ENCODE peak calls at places on chromosomes 12 and 14, in eight cellular contexts. Q, J, O, N, R, D, I and W are unnamed samples.
A peak's percentile ranks its signal among the peaks of the same experiment; 100 is the strongest.

GRCh38 chr14:87131879-87132278 is 861.1 kb downstream of the GALC start:
- DNase-seq in Q (no peak), J (no peak), O (no peak), N (no peak), R (no peak), D (no peak), I (peak; percentile 10), W (peak; percentile 23)

GRCh38 chr12:105279460-105280056 is 43.6 kb upstream of the APPL2 start:
- DNase-seq in Q (peak; percentile 9), J (no peak), O (peak; percentile 10), N (no peak), R (peak; percentile 8), D (peak; percentile 10), I (peak; percentile 10), W (no peak)

GRCh38 chr12:47767197-47767724 is 5.8 kb upstream of the SLC48A1 start:
- DNase-seq in Q (no peak), J (peak; percentile 64), O (peak; percentile 52), N (peak; percentile 45), R (peak; percentile 72), D (peak; percentile 64), I (no peak), W (no peak)

GRCh38 chr12:4355843-4356327 is 23.6 kb downstream of the FGF23 start:
- DNase-seq in Q (peak; percentile 36), J (peak; percentile 55), O (no peak), N (peak; percentile 17), R (no peak), D (peak; percentile 12), I (peak; percentile 31), W (no peak)

GRCh38 chr12:70264067-70264867 is 21.0 kb downstream of the CNOT2 start:
- DNase-seq in Q (no peak), J (no peak), O (no peak), N (no peak), R (no peak), D (no peak), I (no peak), W (no peak)

GRCh38 chr12:11577658-11578260 is 71.7 kb upstream of the ETV6 start:
- DNase-seq in Q (no peak), J (no peak), O (no peak), N (no peak), R (no peak), D (no peak), I (no peak), W (peak; percentile 39)

GRCh38 chr12:128606040-128606439 is 217.7 kb downstream of the SLC15A4 start:
- DNase-seq in Q (no peak), J (no peak), O (no peak), N (no peak), R (no peak), D (no peak), I (no peak), W (no peak)

GRCh38 chr14:88195676-88196075 is 127.4 kb downstream of the KCNK10 start:
- DNase-seq in Q (peak; percentile 35), J (no peak), O (peak; percentile 10), N (no peak), R (peak; percentile 74), D (no peak), I (peak; percentile 52), W (no peak)

GRCh38 chr14:64720190-64720589 is 16.0 kb downstream of the PLEKHG3 start:
- DNase-seq in Q (no peak), J (peak; percentile 13), O (no peak), N (no peak), R (no peak), D (no peak), I (no peak), W (peak; percentile 38)

GRCh38 chr14:34078117-34078743 is 127.4 kb upstream of the EGLN3 start:
- DNase-seq in Q (no peak), J (no peak), O (no peak), N (no peak), R (no peak), D (no peak), I (no peak), W (no peak)

GRCh38 chr12:5584776-5585560 is 153.1 kb downstream of the NTF3 start:
- DNase-seq in Q (no peak), J (no peak), O (no peak), N (no peak), R (no peak), D (no peak), I (no peak), W (no peak)

GRCh38 chr12:31491819-31492598 is 98.9 kb downstream of the DENND5B start:
- DNase-seq in Q (no peak), J (no peak), O (no peak), N (no peak), R (no peak), D (no peak), I (no peak), W (peak; percentile 45)

GRCh38 chr12:57624441-57625220 is 8.4 kb downstream of the B4GALNT1 start:
- DNase-seq in Q (no peak), J (no peak), O (no peak), N (no peak), R (no peak), D (no peak), I (no peak), W (no peak)

GRCh38 chr14:50303744-50304471 is 8.1 kb downstream of the L2HGDH start:
- DNase-seq in Q (no peak), J (no peak), O (no peak), N (no peak), R (no peak), D (no peak), I (no peak), W (no peak)

GRCh38 chr12:74641694-74642093 is 104.1 kb downstream of the ATXN7L3B start:
- DNase-seq in Q (no peak), J (no peak), O (no peak), N (no peak), R (no peak), D (no peak), I (no peak), W (no peak)

GRCh38 chr14:92649934-92650545 is 98.4 kb downstream of the LGMN start:
- DNase-seq in Q (no peak), J (peak; percentile 72), O (peak; percentile 41), N (no peak), R (no peak), D (no peak), I (no peak), W (peak; percentile 82)